ENCODE peak calls at places on chromosomes 7 and 10, in four cellular contexts. One of them, this sample, is unnamed.
A peak's percentile ranks its signal among the peaks of the same experiment; 100 is the strongest.

GRCh38 chr10:80152820-80153219 is 20.3 kb downstream of the PLAC9 start:
- DNase-seq in SK-N-SH: no peak
- DNase-seq in GM23338: no peak
- DNase-seq in neural progenitor cell: no peak
- DNase-seq in this sample: no peak

GRCh38 chr10:12348870-12349627 is at the start of gene CAMK1D:
- DNase-seq in SK-N-SH: peak; percentile 93
- DNase-seq in GM23338: peak; percentile 88
- DNase-seq in neural progenitor cell: peak; percentile 89
- DNase-seq in this sample: peak; percentile 98

GRCh38 chr7:50653116-50653854 is 88.1 kb upstream of the DDC start:
- DNase-seq in GM23338: no peak
- DNase-seq in neural progenitor cell: no peak
- DNase-seq in SK-N-SH: no peak
- DNase-seq in this sample: peak; percentile 80

GRCh38 chr10:33334839-33335549 is 527 bp upstream of the NRP1 start:
- DNase-seq in SK-N-SH: peak; percentile 88
- DNase-seq in GM23338: peak; percentile 77
- DNase-seq in neural progenitor cell: peak; percentile 86
- DNase-seq in this sample: peak; percentile 96

GRCh38 chr7:148901178-148901577 is 17.1 kb upstream of the EZH2 start:
- DNase-seq in GM23338: no peak
- DNase-seq in SK-N-SH: no peak
- DNase-seq in neural progenitor cell: no peak
- DNase-seq in this sample: no peak

GRCh38 chr7:56447864-56448693 is 331.9 kb upstream of the NUPR2 start:
- DNase-seq in SK-N-SH: peak; percentile 81
- DNase-seq in neural progenitor cell: no peak
- DNase-seq in GM23338: no peak
- DNase-seq in this sample: no peak

GRCh38 chr7:45580053-45580872 is 6.1 kb downstream of the ADCY1 start:
- DNase-seq in GM23338: peak; percentile 64
- DNase-seq in SK-N-SH: peak; percentile 80
- DNase-seq in neural progenitor cell: peak; percentile 54
- DNase-seq in this sample: peak; percentile 91

GRCh38 chr10:63605568-63605967 is 84.4 kb downstream of the REEP3 start:
- DNase-seq in GM23338: peak; percentile 38
- DNase-seq in neural progenitor cell: peak; percentile 24
- DNase-seq in SK-N-SH: no peak
- DNase-seq in this sample: no peak

GRCh38 chr10:88200637-88201036 is 337.2 kb downstream of the PTEN start:
- DNase-seq in neural progenitor cell: peak; percentile 50
- DNase-seq in SK-N-SH: no peak
- DNase-seq in GM23338: no peak
- DNase-seq in this sample: no peak

GRCh38 chr10:31697271-31698168 is 231.1 kb downstream of the ARHGAP12 start:
- DNase-seq in SK-N-SH: peak; percentile 30
- DNase-seq in neural progenitor cell: no peak
- DNase-seq in GM23338: no peak
- DNase-seq in this sample: peak; percentile 94

GRCh38 chr7:141045842-141046630 is 27.8 kb upstream of the TMEM178B start:
- DNase-seq in GM23338: no peak
- DNase-seq in SK-N-SH: no peak
- DNase-seq in neural progenitor cell: no peak
- DNase-seq in this sample: peak; percentile 65

GRCh38 chr7:117154721-117155120 is 168.1 kb downstream of the WNT2 start:
- DNase-seq in GM23338: no peak
- DNase-seq in neural progenitor cell: no peak
- DNase-seq in SK-N-SH: no peak
- DNase-seq in this sample: no peak

GRCh38 chr7:22841954-22842353 is 19.3 kb upstream of the TOMM7 start:
- DNase-seq in neural progenitor cell: peak; percentile 11
- DNase-seq in GM23338: peak; percentile 40
- DNase-seq in SK-N-SH: no peak
- DNase-seq in this sample: no peak

GRCh38 chr7:148701414-148701813 is 2.7 kb downstream of the CUL1 start:
- DNase-seq in neural progenitor cell: no peak
- DNase-seq in GM23338: peak; percentile 36
- DNase-seq in SK-N-SH: no peak
- DNase-seq in this sample: no peak

GRCh38 chr10:76583711-76584161 is 1053.9 kb downstream of the KCNMA1 start:
- DNase-seq in SK-N-SH: no peak
- DNase-seq in neural progenitor cell: peak; percentile 3
- DNase-seq in GM23338: peak; percentile 41
- DNase-seq in this sample: peak; percentile 80

GRCh38 chr7:31663072-31663471 is 23.9 kb upstream of the PPP1R17 start:
- DNase-seq in SK-N-SH: no peak
- DNase-seq in GM23338: peak; percentile 89
- DNase-seq in neural progenitor cell: peak; percentile 53
- DNase-seq in this sample: no peak

GRCh38 chr10:60008816-60009215 is 102.5 kb upstream of the CCDC6 start:
- DNase-seq in GM23338: no peak
- DNase-seq in neural progenitor cell: no peak
- DNase-seq in SK-N-SH: no peak
- DNase-seq in this sample: no peak

GRCh38 chr7:107924841-107925490 is 34.0 kb downstream of the DLD start:
- DNase-seq in GM23338: no peak
- DNase-seq in neural progenitor cell: no peak
- DNase-seq in SK-N-SH: no peak
- DNase-seq in this sample: no peak

GRCh38 chr7:1555813-1556540 is at the start of gene TMEM184A:
- DNase-seq in neural progenitor cell: peak; percentile 69
- DNase-seq in SK-N-SH: peak; percentile 88
- DNase-seq in GM23338: peak; percentile 81
- DNase-seq in this sample: peak; percentile 91

GRCh38 chr10:60646966-60647796 is 131.1 kb upstream of the CDK1 start:
- DNase-seq in neural progenitor cell: peak; percentile 57
- DNase-seq in GM23338: peak; percentile 82
- DNase-seq in SK-N-SH: peak; percentile 12
- DNase-seq in this sample: no peak

GRCh38 chr7:4797858-4798705 is 22.7 kb downstream of the AP5Z1 start:
- DNase-seq in SK-N-SH: peak; percentile 97
- DNase-seq in neural progenitor cell: peak; percentile 83
- DNase-seq in GM23338: peak; percentile 80
- DNase-seq in this sample: peak; percentile 99

GRCh38 chr7:86391813-86392212 is 251.9 kb upstream of the GRM3 start:
- DNase-seq in SK-N-SH: no peak
- DNase-seq in neural progenitor cell: no peak
- DNase-seq in GM23338: no peak
- DNase-seq in this sample: no peak

GRCh38 chr7:99371376-99371920 is 3.1 kb upstream of the ARPC1B start:
- DNase-seq in SK-N-SH: no peak
- DNase-seq in neural progenitor cell: no peak
- DNase-seq in GM23338: no peak
- DNase-seq in this sample: no peak

GRCh38 chr10:33337335-33337854 is 2.9 kb upstream of the NRP1 start:
- DNase-seq in SK-N-SH: no peak
- DNase-seq in neural progenitor cell: no peak
- DNase-seq in GM23338: no peak
- DNase-seq in this sample: peak; percentile 86

GRCh38 chr7:73520673-73521635 is 1.1 kb downstream of the BAZ1B start:
- DNase-seq in SK-N-SH: peak; percentile 60
- DNase-seq in GM23338: peak; percentile 56
- DNase-seq in neural progenitor cell: peak; percentile 49
- DNase-seq in this sample: peak; percentile 87

GRCh38 chr7:34430456-34430855 is 227.6 kb upstream of the NPSR1 start:
- DNase-seq in SK-N-SH: peak; percentile 23
- DNase-seq in neural progenitor cell: peak; percentile 20
- DNase-seq in GM23338: peak; percentile 26
- DNase-seq in this sample: no peak

GRCh38 chr10:114821293-114821914 is at the start of gene FHIP2A:
- DNase-seq in neural progenitor cell: peak; percentile 89
- DNase-seq in GM23338: peak; percentile 81
- DNase-seq in SK-N-SH: peak; percentile 96
- DNase-seq in this sample: peak; percentile 97

GRCh38 chr7:141992688-141993087 is 3.0 kb upstream of the MGAM start:
- DNase-seq in GM23338: no peak
- DNase-seq in SK-N-SH: no peak
- DNase-seq in neural progenitor cell: no peak
- DNase-seq in this sample: no peak

GRCh38 chr10:815338-816104 is 116.0 kb downstream of the LARP4B start:
- DNase-seq in neural progenitor cell: peak; percentile 43
- DNase-seq in GM23338: peak; percentile 62
- DNase-seq in SK-N-SH: no peak
- DNase-seq in this sample: peak; percentile 54

GRCh38 chr7:43905209-43905946 is 1.0 kb downstream of the URGCP start:
- DNase-seq in neural progenitor cell: no peak
- DNase-seq in SK-N-SH: peak; percentile 72
- DNase-seq in GM23338: peak; percentile 63
- DNase-seq in this sample: peak; percentile 86

GRCh38 chr10:128325788-128326187 is 199.6 kb upstream of the MKI67 start:
- DNase-seq in GM23338: no peak
- DNase-seq in neural progenitor cell: no peak
- DNase-seq in SK-N-SH: no peak
- DNase-seq in this sample: no peak

GRCh38 chr7:106177738-106178592 is 65.9 kb upstream of the SYPL1 start:
- DNase-seq in GM23338: no peak
- DNase-seq in SK-N-SH: no peak
- DNase-seq in neural progenitor cell: no peak
- DNase-seq in this sample: peak; percentile 36

GRCh38 chr7:41333506-41333905 is 369.4 kb downstream of the INHBA start:
- DNase-seq in SK-N-SH: no peak
- DNase-seq in neural progenitor cell: no peak
- DNase-seq in GM23338: no peak
- DNase-seq in this sample: no peak

GRCh38 chr10:80471715-80472233 is 17.7 kb downstream of the TSPAN14 start:
- DNase-seq in GM23338: no peak
- DNase-seq in neural progenitor cell: no peak
- DNase-seq in SK-N-SH: no peak
- DNase-seq in this sample: no peak

GRCh38 chr10:102710604-102711003 is 3.6 kb downstream of the ARL3 start:
- DNase-seq in GM23338: no peak
- DNase-seq in SK-N-SH: no peak
- DNase-seq in neural progenitor cell: no peak
- DNase-seq in this sample: peak; percentile 76
- H3K27ac ChIP-seq in GM23338: no peak overlapping the region
- H3K27ac ChIP-seq in SK-N-SH: peak overlapping the region; percentile 67
- H3K27ac ChIP-seq in neural progenitor cell: no peak overlapping the region
- H3K27ac ChIP-seq in this sample: peak overlapping the region; percentile 14

GRCh38 chr10:102583435-102584417 is 60.6 kb upstream of the TRIM8 start:
- DNase-seq in SK-N-SH: peak; percentile 88
- DNase-seq in neural progenitor cell: peak; percentile 94
- DNase-seq in GM23338: peak; percentile 96
- DNase-seq in this sample: peak; percentile 97

GRCh38 chr10:102582181-102582580 is 62.1 kb upstream of the TRIM8 start:
- DNase-seq in GM23338: no peak
- DNase-seq in neural progenitor cell: no peak
- DNase-seq in SK-N-SH: no peak
- DNase-seq in this sample: no peak

GRCh38 chr10:102579206-102579790 is 65.0 kb upstream of the TRIM8 start:
- DNase-seq in neural progenitor cell: no peak
- DNase-seq in SK-N-SH: no peak
- DNase-seq in GM23338: no peak
- DNase-seq in this sample: no peak

GRCh38 chr10:102580230-102580629 is 64.0 kb upstream of the TRIM8 start:
- DNase-seq in SK-N-SH: no peak
- DNase-seq in neural progenitor cell: no peak
- DNase-seq in GM23338: no peak
- DNase-seq in this sample: peak; percentile 77

GRCh38 chr10:102581401-102581800 is 62.9 kb upstream of the TRIM8 start:
- DNase-seq in neural progenitor cell: no peak
- DNase-seq in SK-N-SH: no peak
- DNase-seq in GM23338: no peak
- DNase-seq in this sample: no peak
- H3K4me2 ChIP-seq in neural progenitor cell: no peak overlapping the region
- H3K4me2 ChIP-seq in SK-N-SH: no peak overlapping the region
- H3K4me2 ChIP-seq in GM23338: no peak overlapping the region
- H3K4me2 ChIP-seq in this sample: no peak overlapping the region

GRCh38 chr7:124662937-124663336 is 102.7 kb downstream of the GPR37 start:
- DNase-seq in neural progenitor cell: no peak
- DNase-seq in SK-N-SH: no peak
- DNase-seq in GM23338: no peak
- DNase-seq in this sample: no peak
- TF ChIP-seq CTCF in neural progenitor cell: no peak
- TF ChIP-seq CTCF in SK-N-SH: no peak
- TF ChIP-seq CTCF in GM23338: no peak
- TF ChIP-seq CTCF in this sample: no peak

DNA sequence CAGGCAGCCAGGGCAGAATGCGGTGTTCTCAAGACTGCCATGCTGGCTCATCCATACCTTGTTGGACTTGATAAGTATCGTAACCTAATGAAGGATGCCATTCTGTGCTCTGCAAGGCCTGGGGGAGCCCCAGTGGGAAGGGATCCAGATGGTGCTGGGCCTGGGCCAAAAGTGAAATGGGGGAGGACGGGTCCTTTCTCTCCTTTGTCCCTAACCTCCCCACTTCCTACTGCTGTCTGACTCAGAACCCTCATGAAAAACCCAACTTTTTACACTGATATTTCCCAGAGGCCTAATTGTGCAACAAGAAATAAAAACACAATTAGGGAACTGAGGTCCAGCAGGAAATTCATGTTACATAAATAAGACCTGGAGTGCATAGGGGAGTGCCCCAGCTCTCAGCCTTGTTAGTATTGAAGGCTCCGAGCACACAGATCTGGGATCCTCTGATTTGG is 193.7 kb upstream of the SVIL start:
- DNase-seq in GM23338: no peak
- DNase-seq in SK-N-SH: peak; percentile 20
- DNase-seq in neural progenitor cell: no peak
- DNase-seq in this sample: no peak
- H3K27ac ChIP-seq in GM23338: no peak overlapping the region
- H3K27ac ChIP-seq in SK-N-SH: no peak overlapping the region
- H3K27ac ChIP-seq in neural progenitor cell: no peak overlapping the region
- H3K27ac ChIP-seq in this sample: no peak overlapping the region

GRCh38 chr10:29797616-29798015 is 162.8 kb upstream of the SVIL start:
- DNase-seq in SK-N-SH: no peak
- DNase-seq in GM23338: no peak
- DNase-seq in neural progenitor cell: no peak
- DNase-seq in this sample: no peak

GRCh38 chr10:29798876-29799690 is 164.3 kb upstream of the SVIL start:
- DNase-seq in SK-N-SH: no peak
- DNase-seq in neural progenitor cell: no peak
- DNase-seq in GM23338: no peak
- DNase-seq in this sample: peak; percentile 8

GRCh38 chr10:29794776-29795635 is 160.2 kb upstream of the SVIL start:
- DNase-seq in neural progenitor cell: no peak
- DNase-seq in SK-N-SH: no peak
- DNase-seq in GM23338: no peak
- DNase-seq in this sample: peak; percentile 35

GRCh38 chr10:29791773-29792172 is 157.0 kb upstream of the SVIL start:
- DNase-seq in SK-N-SH: no peak
- DNase-seq in neural progenitor cell: no peak
- DNase-seq in GM23338: no peak
- DNase-seq in this sample: no peak

DNA sequence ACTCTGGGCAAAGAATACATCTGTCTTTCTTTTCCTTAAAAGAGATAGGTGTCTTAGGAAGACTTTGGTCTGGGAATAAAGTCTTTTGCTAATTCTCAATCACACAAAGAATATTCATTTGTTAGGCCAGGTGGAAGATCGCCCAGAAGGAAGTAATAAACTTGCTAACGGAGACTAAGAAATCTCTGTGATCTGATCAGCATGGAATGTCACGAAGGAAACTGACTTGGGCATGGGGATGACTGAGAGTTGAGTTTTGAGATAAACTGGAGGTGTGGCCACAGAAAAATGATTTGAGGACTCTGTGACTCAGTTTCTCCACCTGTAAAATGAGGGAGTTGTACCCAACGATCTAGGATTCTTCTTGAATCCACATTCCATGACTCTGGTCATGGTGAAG is 161.1 kb upstream of the SVIL start:
- DNase-seq in GM23338: no peak
- DNase-seq in SK-N-SH: no peak
- DNase-seq in neural progenitor cell: no peak
- DNase-seq in this sample: peak; percentile 47
- H3K4me2 ChIP-seq in GM23338: no peak overlapping the region
- H3K4me2 ChIP-seq in SK-N-SH: peak overlapping the region; percentile 29
- H3K4me2 ChIP-seq in neural progenitor cell: no peak overlapping the region
- H3K4me2 ChIP-seq in this sample: peak overlapping the region; percentile 50

This sample was measured in osteoblast.